ENCODE peak calls at places on chromosomes 11 and 22, in seven cellular contexts. Y, L, A, V, X, S and I are unnamed samples.

GRCh38 chr11:2451916-2452694 is 7.3 kb downstream of the KCNQ1 start:
- DNase-seq in X (peak; percentile 56), A (no peak), L (peak; percentile 24), S (no peak), Y (no peak), V (no peak), I (no peak)

GRCh38 chr22:30204015-30204741 is 42.4 kb downstream of the LIF start:
- DNase-seq in Y (no peak), A (no peak), L (no peak), X (no peak), S (no peak), V (no peak), I (no peak)

GRCh38 chr11:57885298-57886035 is 123.9 kb downstream of the CTNND1 start:
- DNase-seq in L (no peak), A (no peak), S (peak; percentile 37), Y (peak; percentile 6), X (no peak), V (no peak), I (no peak)

GRCh38 chr11:69427337-69427736 is 54.1 kb upstream of the LINC01488 start:
- DNase-seq in V (no peak), X (peak; percentile 1), Y (no peak), A (no peak), L (no peak), S (no peak), I (no peak)

GRCh38 chr11:70005107-70005818 is 72.9 kb upstream of the ANO1 start:
- DNase-seq in V (no peak), S (peak; percentile 12), A (no peak), X (no peak), L (no peak), Y (no peak), I (no peak)

GRCh38 chr11:127074151-127074761 is 73.7 kb upstream of the KIRREL3 start:
- DNase-seq in V (peak; percentile 21), X (peak; percentile 34), L (no peak), S (peak; percentile 9), Y (no peak), A (peak; percentile 62), I (no peak)

GRCh38 chr11:77446911-77447629 is 26.8 kb downstream of the PAK1 start:
- DNase-seq in Y (no peak), A (no peak), V (no peak), L (no peak), X (no peak), S (no peak), I (no peak)

GRCh38 chr22:26981111-26981510 is 323.7 kb downstream of the MIAT start:
- DNase-seq in A (no peak), X (no peak), Y (no peak), V (no peak), L (no peak), S (no peak), I (no peak)

GRCh38 chr11:68002943-68003845 is 703 bp downstream of the UNC93B1 start:
- DNase-seq in L (peak; percentile 61), S (no peak), X (peak; percentile 73), A (peak; percentile 58), V (no peak), Y (no peak), I (peak; percentile 59)

GRCh38 chr11:28674432-28675076 is 566.4 kb downstream of the METTL15 start:
- DNase-seq in L (no peak), A (peak; percentile 51), X (no peak), V (no peak), S (no peak), Y (no peak), I (no peak)

GRCh38 chr11:1553808-1554594 is 18.1 kb downstream of the DUSP8 start:
- DNase-seq in L (no peak), S (no peak), Y (no peak), V (no peak), X (peak; percentile 99), A (peak; percentile 91), I (peak; percentile 77)

GRCh38 chr22:29695129-29695926 is 24.5 kb upstream of the CABP7 start:
- DNase-seq in S (no peak), X (no peak), V (peak; percentile 33), L (peak; percentile 84), Y (no peak), A (no peak), I (no peak)

GRCh38 chr11:1041936-1042608 is 5.6 kb upstream of the MUC6 start:
- DNase-seq in Y (no peak), V (no peak), L (peak; percentile 54), A (no peak), S (no peak), X (peak; percentile 88), I (no peak)

GRCh38 chr11:6505577-6506240 is 8.6 kb downstream of the DNHD1 start:
- DNase-seq in Y (peak; percentile 32), X (no peak), V (no peak), L (no peak), A (no peak), S (peak; percentile 59), I (no peak)

DNA sequence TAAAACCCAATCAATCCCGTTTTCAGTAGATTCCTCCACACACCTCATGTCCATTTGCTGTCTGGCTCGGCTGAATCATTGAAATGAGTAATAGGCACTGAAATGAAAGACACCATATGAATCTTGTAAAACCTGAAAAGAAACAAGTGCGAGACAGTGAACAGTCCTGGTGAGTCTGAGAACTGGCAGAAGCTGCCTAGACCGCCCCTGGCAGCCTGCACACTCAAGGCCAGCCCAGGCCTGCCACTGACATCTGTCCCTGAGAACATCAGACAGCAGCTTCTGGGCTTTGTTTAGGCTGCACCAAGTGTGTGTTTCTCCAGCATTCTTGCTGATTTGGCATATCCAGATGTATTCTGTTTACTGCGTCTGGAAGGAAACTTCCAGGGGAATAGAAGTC is 44.8 kb downstream of the ENDOD1 start:
- DNase-seq in V (no peak), Y (peak; percentile 79), L (no peak), S (peak; percentile 63), A (no peak), X (no peak), I (no peak)
- H3K27ac ChIP-seq in V (peak overlapping the region; percentile 37), Y (peak overlapping the region; percentile 10), L (peak overlapping the region; percentile 34), S (peak overlapping the region; percentile 33), A (no peak overlapping the region), X (no peak overlapping the region), I (no peak overlapping the region)

GRCh38 chr22:43163241-43163795 is 12.0 kb downstream of the TSPO start:
- DNase-seq in V (no peak), X (no peak), Y (no peak), A (no peak), L (peak; percentile 45), S (no peak), I (no peak)

GRCh38 chr22:43166132-43166930 is 15.0 kb downstream of the TSPO start:
- DNase-seq in A (no peak), X (no peak), L (no peak), Y (no peak), V (no peak), S (no peak), I (no peak)

GRCh38 chr22:43162412-43163150 is 11.2 kb downstream of the TSPO start:
- DNase-seq in X (no peak), L (no peak), A (no peak), S (no peak), V (no peak), Y (no peak), I (no peak)

GRCh38 chr22:43167001-43167589 is 15.7 kb downstream of the TSPO start:
- DNase-seq in A (no peak), V (no peak), Y (no peak), X (no peak), S (no peak), L (no peak), I (no peak)

GRCh38 chr22:43164636-43165035 is 13.3 kb downstream of the TSPO start:
- DNase-seq in X (no peak), L (no peak), Y (no peak), S (no peak), V (no peak), A (no peak), I (no peak)
- H3K27ac ChIP-seq in X (no peak overlapping the region), L (no peak overlapping the region), Y (no peak overlapping the region), S (no peak overlapping the region), V (no peak overlapping the region), A (no peak overlapping the region), I (no peak overlapping the region)

GRCh38 chr22:23143119-23143518 is 1.3 kb upstream of the RSPH14 start:
- DNase-seq in S (no peak), X (no peak), A (no peak), V (no peak), Y (no peak), L (no peak), I (no peak)
- H3K27ac ChIP-seq in S (peak overlapping the region; percentile 48), X (no peak overlapping the region), A (no peak overlapping the region), V (no peak overlapping the region), Y (no peak overlapping the region), L (no peak overlapping the region), I (no peak overlapping the region)

GRCh38 chr22:38718414-38718813 is 12.7 kb downstream of the GTPBP1 start:
- DNase-seq in A (no peak), Y (peak; percentile 89), V (no peak), S (peak; percentile 72), L (peak; percentile 79), X (peak; percentile 87), I (peak; percentile 70)
- H3K27ac ChIP-seq in A (no peak overlapping the region), Y (no peak overlapping the region), V (peak overlapping the region; percentile 74), S (no peak overlapping the region), L (peak overlapping the region; percentile 36), X (peak overlapping the region; percentile 15), I (no peak overlapping the region)

DNA sequence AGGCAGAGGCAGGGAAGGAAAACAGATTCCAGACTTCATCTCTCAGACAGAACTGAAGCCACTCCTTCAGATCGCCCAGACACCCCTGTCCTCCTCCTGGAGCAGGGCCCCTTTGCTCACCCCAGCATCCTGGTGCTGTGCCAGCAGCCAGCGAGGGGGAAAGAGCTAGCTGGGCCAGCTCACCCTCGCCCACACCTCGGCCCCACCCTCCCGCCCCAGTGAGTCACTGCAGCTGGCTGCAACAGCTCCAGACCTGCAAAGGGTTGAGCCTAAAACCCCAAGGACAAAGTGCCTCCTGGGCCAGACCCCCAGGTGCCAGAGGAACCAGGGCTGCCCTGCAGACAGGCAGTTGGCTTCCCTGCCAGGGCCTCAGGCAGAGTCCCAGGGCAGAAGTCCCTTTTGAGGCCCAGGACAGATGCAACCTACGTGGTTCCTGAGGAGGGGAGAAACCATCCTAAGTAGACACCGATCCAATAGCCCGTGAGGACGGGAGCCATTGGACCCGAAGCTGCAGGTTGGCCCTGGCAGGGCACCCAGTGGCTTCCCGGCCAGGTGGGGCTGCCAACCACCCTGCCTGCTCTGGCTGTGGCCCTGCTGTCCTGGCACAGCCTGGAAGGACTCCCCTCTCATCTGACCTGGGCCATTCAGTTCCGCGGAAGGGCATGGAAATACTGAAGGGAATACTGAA is 7.2 kb downstream of the AHNAK start:
- DNase-seq in Y (peak; percentile 67), A (no peak), V (no peak), S (peak; percentile 62), X (peak; percentile 71), L (peak; percentile 90), I (peak; percentile 75)
- H3K27ac ChIP-seq in Y (no peak overlapping the region), A (no peak overlapping the region), V (no peak overlapping the region), S (peak overlapping the region; percentile 17), X (peak overlapping the region; percentile 28), L (peak overlapping the region; percentile 99), I (peak overlapping the region; percentile 65)